ENCODE peak calls at places on chromosome 18, in six cellular contexts. One of them, this sample, is unnamed.

GRCh38 chr18:35174093-35174731 is 66.6 kb upstream of the ZNF397 start:
- DNase-seq in AG09309: no peak
- DNase-seq in GM12865: peak
- DNase-seq in testis: no peak
- DNase-seq in neural progenitor cell: no peak
- DNase-seq in CD8-positive, alpha-beta T cell: no peak
- DNase-seq in this sample: no peak

GRCh38 chr18:48853588-48853987 is 97.2 kb downstream of the SMAD7 start:
- DNase-seq in GM12865: no peak
- DNase-seq in CD8-positive, alpha-beta T cell: no peak
- DNase-seq in neural progenitor cell: no peak
- DNase-seq in testis: no peak
- DNase-seq in AG09309: no peak
- DNase-seq in this sample: no peak

GRCh38 chr18:60549338-60549960 is 176.9 kb upstream of the MC4R start:
- DNase-seq in neural progenitor cell: peak
- DNase-seq in AG09309: peak
- DNase-seq in testis: peak
- DNase-seq in CD8-positive, alpha-beta T cell: no peak
- DNase-seq in GM12865: peak
- DNase-seq in this sample: peak

GRCh38 chr18:38290229-38290628 is 724.6 kb upstream of the CELF4 start:
- DNase-seq in neural progenitor cell: no peak
- DNase-seq in CD8-positive, alpha-beta T cell: no peak
- DNase-seq in AG09309: no peak
- DNase-seq in GM12865: no peak
- DNase-seq in testis: no peak
- DNase-seq in this sample: no peak

GRCh38 chr18:62066121-62066818 is 120.6 kb downstream of the PIGN start:
- DNase-seq in AG09309: no peak
- DNase-seq in testis: no peak
- DNase-seq in CD8-positive, alpha-beta T cell: no peak
- DNase-seq in neural progenitor cell: no peak
- DNase-seq in GM12865: no peak
- DNase-seq in this sample: no peak

GRCh38 chr18:7174359-7175107 is 56.4 kb upstream of the LRRC30 start:
- DNase-seq in neural progenitor cell: peak
- DNase-seq in AG09309: no peak
- DNase-seq in GM12865: no peak
- DNase-seq in CD8-positive, alpha-beta T cell: no peak
- DNase-seq in testis: peak
- DNase-seq in this sample: peak

GRCh38 chr18:65934874-65935273 is 184.1 kb downstream of the CDH7 start:
- DNase-seq in testis: no peak
- DNase-seq in AG09309: no peak
- DNase-seq in GM12865: no peak
- DNase-seq in neural progenitor cell: no peak
- DNase-seq in CD8-positive, alpha-beta T cell: no peak
- DNase-seq in this sample: no peak

GRCh38 chr18:43589611-43590151 is 312.4 kb upstream of the SYT4 start:
- DNase-seq in CD8-positive, alpha-beta T cell: no peak
- DNase-seq in AG09309: no peak
- DNase-seq in testis: no peak
- DNase-seq in GM12865: no peak
- DNase-seq in neural progenitor cell: no peak
- DNase-seq in this sample: no peak

GRCh38 chr18:44715245-44715644 is 34.6 kb downstream of the SETBP1 start:
- DNase-seq in AG09309: peak
- DNase-seq in CD8-positive, alpha-beta T cell: no peak
- DNase-seq in GM12865: no peak
- DNase-seq in neural progenitor cell: peak
- DNase-seq in testis: no peak
- DNase-seq in this sample: no peak

GRCh38 chr18:60389314-60389713 is 16.7 kb upstream of the MC4R start:
- DNase-seq in testis: no peak
- DNase-seq in GM12865: no peak
- DNase-seq in AG09309: no peak
- DNase-seq in CD8-positive, alpha-beta T cell: no peak
- DNase-seq in neural progenitor cell: no peak
- DNase-seq in this sample: no peak

GRCh38 chr18:36305375-36305774 is 7.9 kb downstream of the FHOD3 start:
- DNase-seq in CD8-positive, alpha-beta T cell: no peak
- DNase-seq in GM12865: peak
- DNase-seq in neural progenitor cell: no peak
- DNase-seq in AG09309: no peak
- DNase-seq in testis: no peak
- DNase-seq in this sample: no peak

GRCh38 chr18:21443776-21444464 is 156.6 kb downstream of the ESCO1 start:
- DNase-seq in neural progenitor cell: no peak
- DNase-seq in AG09309: no peak
- DNase-seq in CD8-positive, alpha-beta T cell: no peak
- DNase-seq in testis: no peak
- DNase-seq in GM12865: no peak
- DNase-seq in this sample: no peak

GRCh38 chr18:51666717-51667320 is 469.3 kb upstream of the MEX3C start:
- DNase-seq in CD8-positive, alpha-beta T cell: no peak
- DNase-seq in neural progenitor cell: peak
- DNase-seq in testis: peak
- DNase-seq in AG09309: no peak
- DNase-seq in GM12865: no peak
- DNase-seq in this sample: peak

GRCh38 chr18:54359233-54359632 is 1.5 kb downstream of the C18orf54 start:
- DNase-seq in AG09309: no peak
- DNase-seq in testis: no peak
- DNase-seq in neural progenitor cell: peak
- DNase-seq in CD8-positive, alpha-beta T cell: no peak
- DNase-seq in GM12865: no peak
- DNase-seq in this sample: peak

GRCh38 chr18:6543330-6543908 is 128.7 kb upstream of the L3MBTL4 start:
- DNase-seq in GM12865: peak
- DNase-seq in testis: no peak
- DNase-seq in CD8-positive, alpha-beta T cell: no peak
- DNase-seq in AG09309: no peak
- DNase-seq in neural progenitor cell: peak
- DNase-seq in this sample: peak

GRCh38 chr18:492451-492850 is 8.1 kb downstream of the COLEC12 start:
- DNase-seq in testis: peak
- DNase-seq in AG09309: no peak
- DNase-seq in GM12865: no peak
- DNase-seq in CD8-positive, alpha-beta T cell: no peak
- DNase-seq in neural progenitor cell: no peak
- DNase-seq in this sample: no peak

GRCh38 chr18:495452-495851 is 5.0 kb downstream of the COLEC12 start:
- DNase-seq in AG09309: no peak
- DNase-seq in neural progenitor cell: peak
- DNase-seq in GM12865: no peak
- DNase-seq in testis: no peak
- DNase-seq in CD8-positive, alpha-beta T cell: no peak
- DNase-seq in this sample: no peak

GRCh38 chr18:493974-494601 is 6.4 kb downstream of the COLEC12 start:
- DNase-seq in GM12865: no peak
- DNase-seq in testis: no peak
- DNase-seq in CD8-positive, alpha-beta T cell: no peak
- DNase-seq in neural progenitor cell: peak
- DNase-seq in AG09309: no peak
- DNase-seq in this sample: no peak

GRCh38 chr18:494602-494983 is 5.9 kb downstream of the COLEC12 start:
- DNase-seq in CD8-positive, alpha-beta T cell: no peak
- DNase-seq in neural progenitor cell: no peak
- DNase-seq in GM12865: no peak
- DNase-seq in AG09309: no peak
- DNase-seq in testis: no peak
- DNase-seq in this sample: peak

DNA sequence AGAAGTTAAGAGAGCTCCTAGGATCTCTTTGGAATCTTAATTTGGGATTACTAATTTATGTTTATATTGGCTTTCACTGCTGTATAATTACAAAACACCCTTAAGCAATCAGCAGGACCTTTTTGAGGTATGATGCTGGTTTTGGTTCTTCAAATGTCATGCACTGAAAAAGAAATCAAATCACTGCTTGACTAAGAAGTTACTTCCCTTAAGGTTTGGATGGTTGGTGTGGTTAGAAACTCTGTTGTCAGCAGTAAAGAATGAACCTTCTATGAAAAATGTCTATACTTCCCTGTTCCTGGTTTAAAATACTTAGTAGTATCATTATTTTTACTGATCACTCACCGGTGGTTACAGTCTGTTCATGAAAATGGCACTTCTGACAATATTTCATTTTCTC is 5.5 kb downstream of the COLEC12 start:
- DNase-seq in AG09309: no peak
- DNase-seq in GM12865: peak
- DNase-seq in CD8-positive, alpha-beta T cell: no peak
- DNase-seq in testis: no peak
- DNase-seq in neural progenitor cell: no peak
- DNase-seq in this sample: no peak
- H3K4me3 ChIP-seq in AG09309: no peak
- H3K4me3 ChIP-seq in GM12865: no peak
- H3K4me3 ChIP-seq in CD8-positive, alpha-beta T cell: no peak
- H3K4me3 ChIP-seq in testis: no peak
- H3K4me3 ChIP-seq in neural progenitor cell: no peak
- H3K4me3 ChIP-seq in this sample: no peak

GRCh38 chr18:41391616-41392610 is 563.1 kb upstream of the PIK3C3 start:
- DNase-seq in AG09309: no peak
- DNase-seq in testis: peak
- DNase-seq in GM12865: peak
- DNase-seq in CD8-positive, alpha-beta T cell: no peak
- DNase-seq in neural progenitor cell: peak
- DNase-seq in this sample: peak
- TF ChIP-seq CTCF in AG09309: peak
- TF ChIP-seq CTCF in testis: peak
- TF ChIP-seq CTCF in GM12865: peak
- TF ChIP-seq CTCF in CD8-positive, alpha-beta T cell: no peak
- TF ChIP-seq CTCF in neural progenitor cell: peak
- TF ChIP-seq CTCF in this sample: peak

GRCh38 chr18:22913861-22914260 is 19.3 kb upstream of the RBBP8 start:
- DNase-seq in AG09309: no peak
- DNase-seq in neural progenitor cell: no peak
- DNase-seq in GM12865: no peak
- DNase-seq in CD8-positive, alpha-beta T cell: no peak
- DNase-seq in testis: no peak
- DNase-seq in this sample: no peak
- H3K4me3 ChIP-seq in AG09309: no peak
- H3K4me3 ChIP-seq in neural progenitor cell: no peak
- H3K4me3 ChIP-seq in GM12865: no peak
- H3K4me3 ChIP-seq in CD8-positive, alpha-beta T cell: no peak
- H3K4me3 ChIP-seq in testis: no peak
- H3K4me3 ChIP-seq in this sample: no peak

DNA sequence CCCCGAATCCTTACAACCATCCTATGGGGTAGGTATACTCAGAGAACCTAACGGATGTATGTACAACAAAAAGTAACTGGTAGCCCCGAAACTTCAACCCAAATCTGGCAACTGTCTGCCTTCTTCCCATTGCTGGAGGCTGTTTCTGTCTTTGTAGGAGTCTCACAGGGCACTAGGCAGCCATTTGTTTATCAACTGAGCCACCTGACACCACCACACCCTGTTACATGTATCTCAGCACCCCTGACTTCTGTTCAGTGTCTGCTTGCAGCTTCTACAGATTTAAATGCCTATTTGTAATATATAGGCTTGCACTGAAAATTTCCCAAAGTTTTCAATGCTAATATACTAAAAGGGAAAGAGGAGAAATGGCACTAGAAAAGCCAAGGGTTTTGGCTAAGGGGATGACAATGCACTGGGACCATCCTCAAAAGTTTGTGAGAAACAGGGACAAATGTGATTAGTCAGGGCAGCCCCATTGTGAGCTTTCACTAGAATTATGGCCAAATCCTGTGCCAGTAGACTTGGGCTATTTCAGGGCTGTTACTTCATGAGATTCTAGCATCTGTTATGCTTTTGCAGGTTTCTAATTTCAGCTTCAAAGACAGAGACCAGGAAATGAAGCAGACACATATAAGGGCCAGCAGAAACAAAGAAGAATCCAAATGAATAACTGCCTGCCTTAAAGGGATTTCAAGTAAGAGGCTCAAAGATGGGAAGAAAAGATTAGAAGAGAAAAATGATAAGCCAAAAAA is 103.3 kb downstream of the MYO5B start:
- DNase-seq in CD8-positive, alpha-beta T cell: no peak
- DNase-seq in testis: no peak
- DNase-seq in AG09309: no peak
- DNase-seq in GM12865: no peak
- DNase-seq in neural progenitor cell: no peak
- DNase-seq in this sample: no peak
- TF ChIP-seq CTCF in CD8-positive, alpha-beta T cell: no peak
- TF ChIP-seq CTCF in testis: no peak
- TF ChIP-seq CTCF in AG09309: no peak
- TF ChIP-seq CTCF in GM12865: no peak
- TF ChIP-seq CTCF in neural progenitor cell: no peak
- TF ChIP-seq CTCF in this sample: no peak

GRCh38 chr18:75202976-75203375 is 6.0 kb downstream of the PTGR3 start:
- DNase-seq in neural progenitor cell: no peak
- DNase-seq in AG09309: no peak
- DNase-seq in CD8-positive, alpha-beta T cell: no peak
- DNase-seq in GM12865: no peak
- DNase-seq in testis: no peak
- DNase-seq in this sample: no peak

GRCh38 chr18:75204262-75204977 is 4.5 kb downstream of the PTGR3 start:
- DNase-seq in AG09309: no peak
- DNase-seq in CD8-positive, alpha-beta T cell: no peak
- DNase-seq in neural progenitor cell: peak
- DNase-seq in GM12865: no peak
- DNase-seq in testis: peak
- DNase-seq in this sample: peak

GRCh38 chr18:75201936-75202335 is 7.0 kb downstream of the PTGR3 start:
- DNase-seq in GM12865: no peak
- DNase-seq in testis: no peak
- DNase-seq in AG09309: no peak
- DNase-seq in CD8-positive, alpha-beta T cell: no peak
- DNase-seq in neural progenitor cell: no peak
- DNase-seq in this sample: no peak

GRCh38 chr18:75204978-75205759 is 3.8 kb downstream of the PTGR3 start:
- DNase-seq in AG09309: no peak
- DNase-seq in testis: no peak
- DNase-seq in GM12865: no peak
- DNase-seq in neural progenitor cell: peak
- DNase-seq in CD8-positive, alpha-beta T cell: no peak
- DNase-seq in this sample: no peak

GRCh38 chr18:75203456-75204261 is 5.3 kb downstream of the PTGR3 start:
- DNase-seq in CD8-positive, alpha-beta T cell: no peak
- DNase-seq in GM12865: no peak
- DNase-seq in testis: peak
- DNase-seq in AG09309: no peak
- DNase-seq in neural progenitor cell: no peak
- DNase-seq in this sample: no peak
- H3K4me3 ChIP-seq in CD8-positive, alpha-beta T cell: no peak
- H3K4me3 ChIP-seq in GM12865: no peak
- H3K4me3 ChIP-seq in testis: peak
- H3K4me3 ChIP-seq in AG09309: peak
- H3K4me3 ChIP-seq in neural progenitor cell: peak
- H3K4me3 ChIP-seq in this sample: peak